ENCODE peak calls at places on chromosomes 5 and 9, in four cellular contexts. P is amniotic epithelial cell, R is thoracic aorta, H is kidney. K is an unnamed sample.
A peak's percentile ranks its signal among the peaks of the same experiment; 100 is the strongest.

GRCh38 chr5:96340357-96340756 is 92.7 kb downstream of the PCSK1 start:
- DNase-seq in R (no peak), P (no peak), H (no peak), K (no peak)

GRCh38 chr5:120140510-120140909 is 323.6 kb upstream of the PRR16 start:
- DNase-seq in P (no peak), H (no peak), R (no peak), K (no peak)

GRCh38 chr5:55160493-55161209 is 680 bp downstream of the GPX8 start:
- DNase-seq in H (peak; percentile 78), P (peak; percentile 97), R (no peak), K (no peak)

GRCh38 chr9:89528540-89528939 is 30.6 kb upstream of the SEMA4D start:
- DNase-seq in R (no peak), H (no peak), P (no peak), K (no peak)

GRCh38 chr9:18379073-18379811 is 94.7 kb upstream of the ADAMTSL1 start:
- DNase-seq in H (no peak), R (no peak), P (peak; percentile 86), K (no peak)

GRCh38 chr9:112002847-112003457 is 106.3 kb downstream of the UGCG start:
- DNase-seq in P (peak; percentile 70), R (no peak), H (no peak), K (no peak)

GRCh38 chr5:172561151-172561550 is 79.9 kb upstream of the NEURL1B start:
- DNase-seq in H (no peak), R (no peak), P (peak; percentile 46), K (no peak)

GRCh38 chr9:33129886-33130284 is 37.3 kb downstream of the B4GALT1 start:
- DNase-seq in P (no peak), H (no peak), R (no peak), K (no peak)

GRCh38 chr5:57324888-57325287 is 151.0 kb downstream of the GPBP1 start:
- DNase-seq in R (no peak), H (no peak), P (no peak), K (no peak)

GRCh38 chr5:111748304-111748763 is 8.7 kb downstream of the NREP start:
- DNase-seq in P (peak; percentile 92), H (no peak), R (peak; percentile 22), K (no peak)

GRCh38 chr5:36478646-36479307 is 127.6 kb upstream of the SLC1A3 start:
- DNase-seq in R (no peak), H (no peak), P (peak; percentile 5), K (no peak)

GRCh38 chr9:133506653-133507038 is 18.1 kb downstream of the MYMK start:
- DNase-seq in R (no peak), H (peak; percentile 92), P (peak; percentile 96), K (no peak)

GRCh38 chr5:132053483-132053882 is 7.0 kb upstream of the IL3 start:
- DNase-seq in H (peak; percentile 45), R (no peak), P (no peak), K (no peak)

GRCh38 chr9:135301271-135302263 is 178.0 kb upstream of the PPP1R26 start:
- DNase-seq in H (peak; percentile 58), P (no peak), R (no peak), K (no peak)

GRCh38 chr5:179141867-179142266 is 81.7 kb downstream of the ZNF354C start:
- DNase-seq in H (no peak), R (no peak), P (no peak), K (no peak)

GRCh38 chr5:17114715-17115599 is 102.5 kb upstream of the BASP1 start:
- DNase-seq in R (no peak), H (no peak), P (no peak), K (no peak)

GRCh38 chr5:40736103-40736875 is 19.5 kb downstream of the TTC33 start:
- DNase-seq in H (no peak), P (peak; percentile 64), R (no peak), K (no peak)

GRCh38 chr9:14395300-14396082 is 81.5 kb upstream of the NFIB start:
- DNase-seq in R (no peak), P (no peak), H (no peak), K (no peak)

GRCh38 chr9:126622872-126623271 is 9.1 kb downstream of the LMX1B start:
- DNase-seq in H (no peak), P (no peak), R (no peak), K (no peak)

GRCh38 chr9:113545068-113545467 is 81.5 kb downstream of the RGS3 start:
- DNase-seq in R (no peak), H (no peak), P (no peak), K (no peak)

GRCh38 chr9:90698874-90699440 is 56.3 kb upstream of the DIRAS2 start:
- DNase-seq in H (no peak), P (no peak), R (no peak), K (no peak)